ENCODE peak calls at places on chromosomes 5 and 9, in five cellular contexts. One of them, this sample, is unnamed.

GRCh38 chr5:96871022-96871388 is 5.3 kb upstream of the ERAP2 start:
- DNase-seq in stimulated activated CD4-positive, alpha-beta T cell treated with anti-CD3 and anti-CD28 coated beads, Interleukin-12 subunit alpha, Interleukin-12 subunit beta, amount 100 ng/mL, for 4 hours: no peak
- DNase-seq in CD8-positive, alpha-beta T cell: no peak
- DNase-seq in effector memory CD4-positive, alpha-beta T cell: no peak
- DNase-seq in Panc1: no peak
- DNase-seq in this sample: no peak

GRCh38 chr5:131367219-131367860 is 103.5 kb downstream of the CDC42SE2 start:
- DNase-seq in stimulated activated CD4-positive, alpha-beta T cell treated with anti-CD3 and anti-CD28 coated beads, Interleukin-12 subunit alpha, Interleukin-12 subunit beta, amount 100 ng/mL, for 4 hours: no peak
- DNase-seq in effector memory CD4-positive, alpha-beta T cell: no peak
- DNase-seq in Panc1: no peak
- DNase-seq in CD8-positive, alpha-beta T cell: no peak
- DNase-seq in this sample: no peak

GRCh38 chr5:149062371-149063016 is 368 bp downstream of the SH3TC2 start:
- DNase-seq in stimulated activated CD4-positive, alpha-beta T cell treated with anti-CD3 and anti-CD28 coated beads, Interleukin-12 subunit alpha, Interleukin-12 subunit beta, amount 100 ng/mL, for 4 hours: no peak
- DNase-seq in CD8-positive, alpha-beta T cell: no peak
- DNase-seq in Panc1: no peak
- DNase-seq in effector memory CD4-positive, alpha-beta T cell: no peak
- DNase-seq in this sample: no peak

GRCh38 chr9:130137870-130138653 is 34.1 kb upstream of the NCS1 start:
- DNase-seq in Panc1: no peak
- DNase-seq in CD8-positive, alpha-beta T cell: no peak
- DNase-seq in stimulated activated CD4-positive, alpha-beta T cell treated with anti-CD3 and anti-CD28 coated beads, Interleukin-12 subunit alpha, Interleukin-12 subunit beta, amount 100 ng/mL, for 4 hours: no peak
- DNase-seq in effector memory CD4-positive, alpha-beta T cell: no peak
- DNase-seq in this sample: no peak

GRCh38 chr5:62330302-62330701 is 24.3 kb downstream of the KIF2A start:
- DNase-seq in stimulated activated CD4-positive, alpha-beta T cell treated with anti-CD3 and anti-CD28 coated beads, Interleukin-12 subunit alpha, Interleukin-12 subunit beta, amount 100 ng/mL, for 4 hours: no peak
- DNase-seq in Panc1: no peak
- DNase-seq in CD8-positive, alpha-beta T cell: no peak
- DNase-seq in effector memory CD4-positive, alpha-beta T cell: no peak
- DNase-seq in this sample: no peak

GRCh38 chr5:111252799-111253564 is 28.8 kb downstream of the CAMK4 start:
- DNase-seq in effector memory CD4-positive, alpha-beta T cell: no peak
- DNase-seq in Panc1: no peak
- DNase-seq in CD8-positive, alpha-beta T cell: no peak
- DNase-seq in stimulated activated CD4-positive, alpha-beta T cell treated with anti-CD3 and anti-CD28 coated beads, Interleukin-12 subunit alpha, Interleukin-12 subunit beta, amount 100 ng/mL, for 4 hours: no peak
- DNase-seq in this sample: no peak

GRCh38 chr5:95798048-95798447 is 24.5 kb downstream of the GLRX start:
- DNase-seq in effector memory CD4-positive, alpha-beta T cell: no peak
- DNase-seq in CD8-positive, alpha-beta T cell: no peak
- DNase-seq in stimulated activated CD4-positive, alpha-beta T cell treated with anti-CD3 and anti-CD28 coated beads, Interleukin-12 subunit alpha, Interleukin-12 subunit beta, amount 100 ng/mL, for 4 hours: no peak
- DNase-seq in Panc1: no peak
- DNase-seq in this sample: no peak

GRCh38 chr9:70080481-70081119 is 37.0 kb downstream of the MAMDC2 start:
- DNase-seq in effector memory CD4-positive, alpha-beta T cell: no peak
- DNase-seq in Panc1: no peak
- DNase-seq in stimulated activated CD4-positive, alpha-beta T cell treated with anti-CD3 and anti-CD28 coated beads, Interleukin-12 subunit alpha, Interleukin-12 subunit beta, amount 100 ng/mL, for 4 hours: no peak
- DNase-seq in CD8-positive, alpha-beta T cell: no peak
- DNase-seq in this sample: no peak

GRCh38 chr9:131410051-131410491 is 16.2 kb downstream of the PRRC2B start:
- DNase-seq in effector memory CD4-positive, alpha-beta T cell: peak
- DNase-seq in Panc1: no peak
- DNase-seq in CD8-positive, alpha-beta T cell: peak
- DNase-seq in stimulated activated CD4-positive, alpha-beta T cell treated with anti-CD3 and anti-CD28 coated beads, Interleukin-12 subunit alpha, Interleukin-12 subunit beta, amount 100 ng/mL, for 4 hours: no peak
- DNase-seq in this sample: no peak

GRCh38 chr9:113668057-113668456 is 204.5 kb downstream of the RGS3 start:
- DNase-seq in effector memory CD4-positive, alpha-beta T cell: no peak
- DNase-seq in stimulated activated CD4-positive, alpha-beta T cell treated with anti-CD3 and anti-CD28 coated beads, Interleukin-12 subunit alpha, Interleukin-12 subunit beta, amount 100 ng/mL, for 4 hours: no peak
- DNase-seq in CD8-positive, alpha-beta T cell: no peak
- DNase-seq in Panc1: no peak
- DNase-seq in this sample: no peak

GRCh38 chr5:6962256-6962655 is 249.0 kb downstream of the TENT4A start:
- DNase-seq in CD8-positive, alpha-beta T cell: no peak
- DNase-seq in stimulated activated CD4-positive, alpha-beta T cell treated with anti-CD3 and anti-CD28 coated beads, Interleukin-12 subunit alpha, Interleukin-12 subunit beta, amount 100 ng/mL, for 4 hours: no peak
- DNase-seq in Panc1: no peak
- DNase-seq in effector memory CD4-positive, alpha-beta T cell: no peak
- DNase-seq in this sample: no peak

GRCh38 chr9:129290606-129291005 is 112.5 kb upstream of the IER5L start:
- DNase-seq in CD8-positive, alpha-beta T cell: no peak
- DNase-seq in stimulated activated CD4-positive, alpha-beta T cell treated with anti-CD3 and anti-CD28 coated beads, Interleukin-12 subunit alpha, Interleukin-12 subunit beta, amount 100 ng/mL, for 4 hours: no peak
- DNase-seq in Panc1: no peak
- DNase-seq in effector memory CD4-positive, alpha-beta T cell: no peak
- DNase-seq in this sample: no peak

GRCh38 chr5:5615569-5615968 is 193.1 kb downstream of the ICE1 start:
- DNase-seq in stimulated activated CD4-positive, alpha-beta T cell treated with anti-CD3 and anti-CD28 coated beads, Interleukin-12 subunit alpha, Interleukin-12 subunit beta, amount 100 ng/mL, for 4 hours: no peak
- DNase-seq in Panc1: no peak
- DNase-seq in CD8-positive, alpha-beta T cell: no peak
- DNase-seq in effector memory CD4-positive, alpha-beta T cell: no peak
- DNase-seq in this sample: no peak

GRCh38 chr5:145470382-145470979 is 364.7 kb downstream of the PRELID2 start:
- DNase-seq in CD8-positive, alpha-beta T cell: no peak
- DNase-seq in effector memory CD4-positive, alpha-beta T cell: no peak
- DNase-seq in Panc1: no peak
- DNase-seq in stimulated activated CD4-positive, alpha-beta T cell treated with anti-CD3 and anti-CD28 coated beads, Interleukin-12 subunit alpha, Interleukin-12 subunit beta, amount 100 ng/mL, for 4 hours: no peak
- DNase-seq in this sample: no peak

GRCh38 chr5:135349886-135350285 is 49.1 kb downstream of the MACROH2A1 start:
- DNase-seq in stimulated activated CD4-positive, alpha-beta T cell treated with anti-CD3 and anti-CD28 coated beads, Interleukin-12 subunit alpha, Interleukin-12 subunit beta, amount 100 ng/mL, for 4 hours: no peak
- DNase-seq in CD8-positive, alpha-beta T cell: no peak
- DNase-seq in Panc1: no peak
- DNase-seq in effector memory CD4-positive, alpha-beta T cell: no peak
- DNase-seq in this sample: no peak

GRCh38 chr9:101462558-101462957 is 27.0 kb upstream of the ALDOB start:
- DNase-seq in Panc1: no peak
- DNase-seq in CD8-positive, alpha-beta T cell: no peak
- DNase-seq in stimulated activated CD4-positive, alpha-beta T cell treated with anti-CD3 and anti-CD28 coated beads, Interleukin-12 subunit alpha, Interleukin-12 subunit beta, amount 100 ng/mL, for 4 hours: no peak
- DNase-seq in effector memory CD4-positive, alpha-beta T cell: no peak
- DNase-seq in this sample: no peak